ENCODE peak calls at places on chromosomes 7 and 10, in seven cellular contexts. P, G, N, F, K, T and U are unnamed samples.

GRCh38 chr10:77746313-77746712 is 108.7 kb upstream of the KCNMA1 start:
- DNase-seq in P (no peak), G (no peak), N (peak; percentile 63), F (peak; percentile 57), K (no peak), T (no peak), U (no peak)

GRCh38 chr7:47452295-47452694 is 129.6 kb downstream of the TNS3 start:
- DNase-seq in P (no peak), G (no peak), N (no peak), F (no peak), K (no peak), T (no peak), U (no peak)

GRCh38 chr10:29245476-29245875 is 43.4 kb upstream of the LYZL1 start:
- DNase-seq in P (no peak), G (no peak), N (no peak), F (no peak), K (no peak), T (no peak), U (no peak)

GRCh38 chr10:48653944-48654698 is 30.6 kb upstream of the WDFY4 start:
- DNase-seq in P (no peak), G (no peak), N (no peak), F (no peak), K (no peak), T (no peak), U (no peak)

GRCh38 chr10:88728107-88728763 is 22.2 kb downstream of the LIPK start:
- DNase-seq in P (no peak), G (no peak), N (no peak), F (peak; percentile 3), K (no peak), T (no peak), U (peak; percentile 25)

GRCh38 chr10:66934711-66935110 is 8.9 kb downstream of the LRRTM3 start:
- DNase-seq in P (no peak), G (no peak), N (no peak), F (no peak), K (no peak), T (no peak), U (no peak)

GRCh38 chr7:155763721-155764431 is 48.4 kb downstream of the SHH start:
- DNase-seq in P (no peak), G (no peak), N (peak; percentile 77), F (no peak), K (peak; percentile 55), T (no peak), U (peak; percentile 47)

GRCh38 chr7:101935521-101936141 is 118.2 kb downstream of the CUX1 start:
- DNase-seq in P (peak; percentile 94), G (no peak), N (no peak), F (no peak), K (no peak), T (no peak), U (no peak)

GRCh38 chr7:140738280-140738679 is 41.8 kb downstream of the NDUFB2 start:
- DNase-seq in P (no peak), G (no peak), N (peak; percentile 28), F (no peak), K (no peak), T (no peak), U (no peak)

GRCh38 chr7:52842192-52842900 is 193.1 kb upstream of the POM121L12 start:
- DNase-seq in P (no peak), G (no peak), N (no peak), F (no peak), K (no peak), T (no peak), U (no peak)

GRCh38 chr7:79292834-79293233 is 160.6 kb downstream of the MAGI2 start:
- DNase-seq in P (no peak), G (no peak), N (no peak), F (no peak), K (no peak), T (no peak), U (no peak)

GRCh38 chr7:27143022-27143949 is at the start of gene HOXA5:
- DNase-seq in P (peak; percentile 73), G (no peak), N (peak; percentile 100), F (peak; percentile 99), K (no peak), T (no peak), U (peak; percentile 92)

GRCh38 chr10:50866317-50866716 is 19.1 kb downstream of the A1CF start:
- DNase-seq in P (no peak), G (no peak), N (no peak), F (no peak), K (no peak), T (no peak), U (no peak)

GRCh38 chr7:21942955-21943354 is 2.7 kb downstream of the CDCA7L start:
- DNase-seq in P (no peak), G (no peak), N (no peak), F (no peak), K (no peak), T (no peak), U (no peak)

GRCh38 chr7:21941570-21942224 is 4.0 kb downstream of the CDCA7L start:
- DNase-seq in P (no peak), G (no peak), N (peak; percentile 43), F (peak; percentile 38), K (no peak), T (no peak), U (no peak)

GRCh38 chr7:21938463-21938862 is 7.2 kb downstream of the CDCA7L start:
- DNase-seq in P (no peak), G (no peak), N (no peak), F (no peak), K (no peak), T (no peak), U (no peak)

GRCh38 chr7:21939136-21939857 is 6.4 kb downstream of the CDCA7L start:
- DNase-seq in P (no peak), G (no peak), N (no peak), F (no peak), K (no peak), T (no peak), U (no peak)

GRCh38 chr7:21939858-21940322 is 5.8 kb downstream of the CDCA7L start:
- DNase-seq in P (no peak), G (no peak), N (no peak), F (no peak), K (no peak), T (no peak), U (no peak)
- H3K36me3 ChIP-seq in P (no peaks in the 10 kb centered on the region), G (no peaks in the 10 kb centered on the region), N (peaks cover 2% of the 10 kb centered on the region), F (peaks cover 2% of the 10 kb centered on the region), K (no peaks in the 10 kb centered on the region), T (peaks cover 31% of the 10 kb centered on the region), U (no peaks in the 10 kb centered on the region)

DNA sequence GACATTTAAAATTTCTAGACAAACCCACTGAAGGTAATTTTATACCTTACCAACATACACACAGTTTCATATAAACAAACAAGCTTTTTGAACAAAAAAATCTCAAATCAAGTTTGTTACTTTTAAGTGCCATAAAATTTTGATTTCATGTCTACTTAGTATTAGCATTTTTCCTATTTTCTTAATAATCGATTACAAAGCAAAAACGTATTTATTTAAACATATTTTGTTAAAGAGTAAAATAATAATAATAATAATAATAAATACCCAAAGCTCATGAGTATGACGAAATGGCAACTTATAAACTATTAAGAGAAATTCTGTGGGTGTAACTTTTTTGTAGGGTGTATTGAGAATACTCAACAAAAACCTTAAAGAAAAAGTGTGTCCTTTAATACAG is 177.6 kb downstream of the GALNT11 start:
- DNase-seq in P (no peak), G (no peak), N (no peak), F (no peak), K (no peak), T (no peak), U (no peak)
- H3K36me3 ChIP-seq in P (peaks cover 23% of the 10 kb centered on the region), G (no peaks in the 10 kb centered on the region), N (peaks cover 13% of the 10 kb centered on the region), F (peaks cover 4% of the 10 kb centered on the region), K (peaks cover 5% of the 10 kb centered on the region), T (peaks cover 8% of the 10 kb centered on the region), U (peaks cover 17% of the 10 kb centered on the region)

GRCh38 chr10:73819025-73819424 is 7.6 kb upstream of the NDST2 start:
- DNase-seq in P (no peak), G (no peak), N (no peak), F (no peak), K (no peak), T (no peak), U (no peak)
- H3K36me3 ChIP-seq in P (peaks cover 78% of the 10 kb centered on the region), G (no peaks in the 10 kb centered on the region), N (peaks cover 26% of the 10 kb centered on the region), F (no peaks in the 10 kb centered on the region), K (peaks cover 19% of the 10 kb centered on the region), T (peaks cover 56% of the 10 kb centered on the region), U (no peaks in the 10 kb centered on the region)

DNA sequence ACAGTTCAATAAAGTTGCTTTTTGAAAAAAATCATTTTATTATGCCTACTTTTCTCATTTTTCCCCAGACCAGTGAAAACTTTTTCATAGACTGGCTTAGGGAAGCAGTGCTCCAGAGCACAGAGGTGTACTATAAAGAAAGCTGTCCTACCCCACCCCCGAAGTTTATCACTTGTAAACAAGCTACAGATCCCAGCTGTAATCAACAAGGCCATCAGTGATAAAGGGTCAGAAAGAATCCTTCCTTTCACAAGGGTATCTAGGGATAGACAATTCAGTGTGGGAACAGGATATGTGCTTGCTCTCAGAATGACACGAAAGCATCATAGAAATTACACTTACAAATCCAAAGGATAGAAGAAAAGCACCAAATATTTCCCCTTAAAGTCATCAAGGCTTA is 4.5 kb downstream of the PRDX3 start:
- DNase-seq in P (no peak), G (no peak), N (no peak), F (no peak), K (no peak), T (no peak), U (no peak)
- H3K36me3 ChIP-seq in P (peaks cover 62% of the 10 kb centered on the region), G (no peaks in the 10 kb centered on the region), N (peaks cover 35% of the 10 kb centered on the region), F (peaks cover 12% of the 10 kb centered on the region), K (peaks cover 26% of the 10 kb centered on the region), T (peaks cover 5% of the 10 kb centered on the region), U (peaks cover 53% of the 10 kb centered on the region)

GRCh38 chr10:101781984-101782810 is 1.0 kb downstream of the NPM3 start:
- DNase-seq in P (no peak), G (no peak), N (no peak), F (no peak), K (no peak), T (no peak), U (no peak)

GRCh38 chr10:101783736-101784118 is 481 bp upstream of the NPM3 start:
- DNase-seq in P (no peak), G (peak; percentile 13), N (peak; percentile 15), F (peak; percentile 22), K (no peak), T (no peak), U (no peak)

GRCh38 chr10:101782811-101783735 is at the start of gene NPM3:
- DNase-seq in P (peak; percentile 88), G (peak; percentile 83), N (peak; percentile 70), F (peak; percentile 63), K (peak; percentile 66), T (peak; percentile 66), U (peak; percentile 86)

GRCh38 chr10:101784558-101784957 is 1.3 kb upstream of the NPM3 start:
- DNase-seq in P (no peak), G (no peak), N (no peak), F (no peak), K (no peak), T (no peak), U (no peak)

GRCh38 chr10:101785801-101786200 is 2.6 kb upstream of the NPM3 start:
- DNase-seq in P (no peak), G (no peak), N (no peak), F (no peak), K (no peak), T (no peak), U (no peak)
- H3K36me3 ChIP-seq in P (peaks cover 67% of the 10 kb centered on the region), G (no peaks in the 10 kb centered on the region), N (peaks cover 35% of the 10 kb centered on the region), F (peaks cover 33% of the 10 kb centered on the region), K (peaks cover 24% of the 10 kb centered on the region), T (no peaks in the 10 kb centered on the region), U (peaks cover 59% of the 10 kb centered on the region)